ENCODE peak calls at places on chromosomes 13 and 19, in eight cellular contexts. V is tibial nerve, Z is stomach, A is AG09309, J is mucosa of descending colon, Y is omental fat pad, D is upper lobe of left lung, P is foreskin fibroblast. B is an unnamed sample.

GRCh38 chr19:9597027-9597426 is 12.7 kb upstream of the ZNF121 start:
- DNase-seq in V (no peak), Z (no peak), A (peak), J (no peak), Y (no peak), D (no peak), P (peak), B (peak)

GRCh38 chr19:4015705-4016402 is 8.3 kb downstream of the PIAS4 start:
- DNase-seq in V (no peak), Z (no peak), A (no peak), J (no peak), Y (no peak), D (no peak), P (no peak), B (no peak)

GRCh38 chr19:17871878-17872250 is at the start of gene SLC5A5:
- DNase-seq in V (no peak), Z (no peak), A (no peak), J (no peak), Y (no peak), D (no peak), P (no peak), B (no peak)

GRCh38 chr13:32878172-32878571 is 138.1 kb upstream of the KL start:
- DNase-seq in V (no peak), Z (no peak), A (no peak), J (no peak), Y (no peak), D (no peak), P (no peak), B (peak)

GRCh38 chr13:26422036-26422435 is 135.4 kb upstream of the WASF3 start:
- DNase-seq in V (no peak), Z (no peak), A (no peak), J (no peak), Y (no peak), D (no peak), P (no peak), B (no peak)

GRCh38 chr19:16019691-16020448 is 56.4 kb upstream of the TPM4 start:
- DNase-seq in V (no peak), Z (no peak), A (no peak), J (no peak), Y (no peak), D (no peak), P (no peak), B (no peak)

GRCh38 chr19:15251010-15251748 is 18.9 kb upstream of the EPHX3 start:
- DNase-seq in V (no peak), Z (no peak), A (no peak), J (no peak), Y (no peak), D (no peak), P (peak), B (peak)

GRCh38 chr13:64534302-64534701 is 2695.8 kb downstream of the PCDH9 start:
- DNase-seq in V (no peak), Z (no peak), A (no peak), J (no peak), Y (no peak), D (no peak), P (no peak), B (no peak)

GRCh38 chr13:111662895-111663294 is 342.5 kb downstream of the TEX29 start:
- DNase-seq in V (no peak), Z (no peak), A (no peak), J (no peak), Y (no peak), D (no peak), P (no peak), B (no peak)

GRCh38 chr19:49515767-49516166 is 3.3 kb downstream of the FCGRT start:
- DNase-seq in V (no peak), Z (no peak), A (no peak), J (peak), Y (no peak), D (peak), P (peak), B (no peak)

GRCh38 chr13:51237887-51238286 is 15.7 kb downstream of the FAM124A start:
- DNase-seq in V (no peak), Z (no peak), A (no peak), J (no peak), Y (no peak), D (no peak), P (no peak), B (no peak)

GRCh38 chr19:12953456-12954149 is 3.4 kb downstream of the GADD45GIP1 start:
- DNase-seq in V (no peak), Z (no peak), A (no peak), J (no peak), Y (no peak), D (no peak), P (no peak), B (no peak)

GRCh38 chr19:43786665-43787064 is 5.9 kb upstream of the KCNN4 start:
- DNase-seq in V (no peak), Z (no peak), A (no peak), J (no peak), Y (no peak), D (no peak), P (no peak), B (no peak)

GRCh38 chr19:18233224-18233825 is 7.1 kb upstream of the PDE4C start:
- DNase-seq in V (no peak), Z (peak), A (no peak), J (peak), Y (no peak), D (peak), P (no peak), B (peak)

GRCh38 chr13:106986687-106987434 is 418.9 kb upstream of the ARGLU1 start:
- DNase-seq in V (no peak), Z (no peak), A (no peak), J (no peak), Y (no peak), D (no peak), P (no peak), B (peak)

GRCh38 chr19:2476451-2477140 is 669 bp downstream of the GADD45B start:
- DNase-seq in V (no peak), Z (peak), A (no peak), J (peak), Y (no peak), D (peak), P (peak), B (peak)

GRCh38 chr13:84925443-84925842 is 873.8 kb downstream of the SLITRK6 start:
- DNase-seq in V (no peak), Z (no peak), A (no peak), J (no peak), Y (no peak), D (no peak), P (no peak), B (peak)

GRCh38 chr13:112791662-112792440 is 102.0 kb downstream of the ATP11A start:
- DNase-seq in V (no peak), Z (peak), A (no peak), J (no peak), Y (no peak), D (peak), P (no peak), B (no peak)

GRCh38 chr13:58906329-58907007 is 1257.3 kb downstream of the DIAPH3 start:
- DNase-seq in V (no peak), Z (no peak), A (no peak), J (no peak), Y (no peak), D (no peak), P (no peak), B (no peak)

GRCh38 chr13:79658333-79658975 is 177.5 kb downstream of the NDFIP2 start:
- DNase-seq in V (no peak), Z (no peak), A (no peak), J (no peak), Y (no peak), D (no peak), P (no peak), B (no peak)

GRCh38 chr19:27972291-27973040 is 1240.5 kb downstream of the UQCRFS1 start:
- DNase-seq in V (no peak), Z (no peak), A (no peak), J (no peak), Y (no peak), D (no peak), P (no peak), B (peak)

GRCh38 chr19:57363734-57364181 is 407 bp downstream of the TRAPPC2B start:
- DNase-seq in V (no peak), Z (no peak), A (no peak), J (no peak), Y (no peak), D (no peak), P (no peak), B (peak)

GRCh38 chr19:48446579-48446978 is 796 bp downstream of the GRWD1 start:
- DNase-seq in V (no peak), Z (no peak), A (no peak), J (no peak), Y (no peak), D (no peak), P (no peak), B (no peak)

GRCh38 chr13:51453308-51453958 is 597 bp upstream of the INTS6 start:
- DNase-seq in V (peak), Z (no peak), A (no peak), J (peak), Y (peak), D (no peak), P (no peak), B (no peak)

GRCh38 chr19:39845172-39845571 is 1.0 kb downstream of the FBL start:
- DNase-seq in V (no peak), Z (no peak), A (no peak), J (no peak), Y (no peak), D (no peak), P (no peak), B (no peak)

GRCh38 chr13:109840201-109840892 is 54.0 kb upstream of the IRS2 start:
- DNase-seq in V (no peak), Z (no peak), A (peak), J (no peak), Y (no peak), D (no peak), P (peak), B (peak)

GRCh38 chr19:9060559-9061340 is 26.1 kb upstream of the OR1M1 start:
- DNase-seq in V (no peak), Z (no peak), A (no peak), J (no peak), Y (no peak), D (no peak), P (no peak), B (no peak)

GRCh38 chr13:102724923-102725322 is 30.1 kb upstream of the METTL21C start:
- DNase-seq in V (no peak), Z (no peak), A (peak), J (no peak), Y (no peak), D (no peak), P (peak), B (peak)

GRCh38 chr13:93226623-93227279 is at the start of gene GPC6:
- DNase-seq in V (peak), Z (no peak), A (peak), J (no peak), Y (no peak), D (no peak), P (peak), B (peak)

GRCh38 chr13:50838701-50839100 is 4.8 kb downstream of the DLEU7 start:
- DNase-seq in V (no peak), Z (no peak), A (no peak), J (no peak), Y (no peak), D (no peak), P (no peak), B (no peak)

GRCh38 chr13:30791354-30791921 is 56.1 kb downstream of the ALOX5AP start:
- DNase-seq in V (peak), Z (no peak), A (peak), J (no peak), Y (no peak), D (no peak), P (peak), B (peak)

GRCh38 chr13:41917641-41918040 is 43.3 kb downstream of the VWA8 start:
- DNase-seq in V (no peak), Z (no peak), A (peak), J (no peak), Y (no peak), D (no peak), P (peak), B (peak)

GRCh38 chr19:40815223-40815622 is 16.2 kb downstream of the EGLN2 start:
- DNase-seq in V (no peak), Z (no peak), A (no peak), J (no peak), Y (no peak), D (no peak), P (no peak), B (no peak)

GRCh38 chr13:71218960-71219359 is 648.0 kb downstream of the DACH1 start:
- DNase-seq in V (no peak), Z (no peak), A (no peak), J (no peak), Y (no peak), D (no peak), P (no peak), B (peak)
- TF ChIP-seq CTCF in V (no peak), Z (no peak), A (no peak), J (no peak), Y (no peak), D (no peak), P (no peak), B (peak)

GRCh38 chr13:45621950-45622349 is 6.4 kb upstream of the ERICH6B start:
- DNase-seq in V (no peak), Z (no peak), A (no peak), J (no peak), Y (no peak), D (no peak), P (no peak), B (no peak)

GRCh38 chr13:45628094-45628493 is 12.6 kb upstream of the ERICH6B start:
- DNase-seq in V (no peak), Z (no peak), A (no peak), J (no peak), Y (no peak), D (no peak), P (no peak), B (no peak)

GRCh38 chr13:45627656-45628055 is 12.1 kb upstream of the ERICH6B start:
- DNase-seq in V (no peak), Z (no peak), A (no peak), J (no peak), Y (no peak), D (no peak), P (no peak), B (no peak)

GRCh38 chr13:45626731-45627374 is 11.3 kb upstream of the ERICH6B start:
- DNase-seq in V (no peak), Z (no peak), A (no peak), J (no peak), Y (no peak), D (no peak), P (no peak), B (peak)

GRCh38 chr13:45623516-45624090 is 8.1 kb upstream of the ERICH6B start:
- DNase-seq in V (no peak), Z (no peak), A (no peak), J (no peak), Y (no peak), D (no peak), P (peak), B (peak)
- TF ChIP-seq CTCF in V (peak), Z (peak), A (peak), J (no peak), Y (no peak), D (peak), P (peak), B (peak)

GRCh38 chr19:932647-933552 is 7.1 kb downstream of the ARID3A start:
- DNase-seq in V (peak), Z (peak), A (peak), J (peak), Y (no peak), D (peak), P (peak), B (peak)
- TF ChIP-seq CTCF in V (no peak), Z (no peak), A (no peak), J (no peak), Y (no peak), D (no peak), P (no peak), B (no peak)

DNA sequence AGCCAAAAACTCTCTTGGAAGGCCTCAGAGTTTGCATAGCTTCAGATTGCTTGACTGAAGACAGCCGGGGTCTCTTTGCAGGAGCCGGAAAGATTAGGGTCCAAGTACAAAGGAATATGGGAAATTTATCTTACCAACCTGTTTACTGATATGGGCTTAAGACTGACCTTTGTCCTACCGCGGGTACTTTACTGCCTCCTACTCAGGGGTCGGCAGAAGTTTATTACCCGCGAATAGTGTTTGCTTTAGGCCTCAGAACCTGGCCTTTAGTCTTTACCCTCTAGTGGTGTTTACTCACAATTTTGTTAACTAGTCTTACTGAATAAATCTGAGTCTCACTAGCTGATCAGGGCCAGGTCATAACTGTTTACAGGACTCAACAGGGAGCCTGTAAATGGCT is 765.4 kb upstream of the SPRY2 start:
- DNase-seq in V (no peak), Z (no peak), A (no peak), J (no peak), Y (no peak), D (no peak), P (no peak), B (no peak)
- TF ChIP-seq CTCF in V (no peak), Z (no peak), A (no peak), J (no peak), Y (no peak), D (no peak), P (no peak), B (no peak)

DNA sequence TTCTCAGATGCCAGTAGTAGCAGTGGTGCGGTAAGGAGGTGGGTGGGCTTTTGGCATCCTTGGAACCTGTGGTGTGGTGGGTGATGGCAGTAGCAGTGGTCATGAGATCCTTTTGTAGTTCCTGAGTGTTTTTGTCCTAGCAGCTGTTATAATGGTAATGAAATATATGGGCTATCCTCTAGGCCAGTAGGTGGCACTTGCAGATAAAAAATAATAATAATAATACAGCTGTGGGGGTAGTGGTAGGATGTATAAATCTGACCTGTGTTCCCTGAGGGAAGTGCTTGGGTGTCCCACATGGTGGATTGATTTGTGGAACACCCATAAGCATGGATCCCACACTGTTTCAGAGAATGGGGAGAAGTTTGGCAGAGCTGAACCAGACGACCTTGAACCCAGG is 334.0 kb downstream of the SLITRK5 start:
- DNase-seq in V (no peak), Z (no peak), A (no peak), J (no peak), Y (no peak), D (no peak), P (no peak), B (peak)
- TF ChIP-seq CTCF in V (no peak), Z (no peak), A (no peak), J (no peak), Y (no peak), D (peak), P (no peak), B (peak)

DNA sequence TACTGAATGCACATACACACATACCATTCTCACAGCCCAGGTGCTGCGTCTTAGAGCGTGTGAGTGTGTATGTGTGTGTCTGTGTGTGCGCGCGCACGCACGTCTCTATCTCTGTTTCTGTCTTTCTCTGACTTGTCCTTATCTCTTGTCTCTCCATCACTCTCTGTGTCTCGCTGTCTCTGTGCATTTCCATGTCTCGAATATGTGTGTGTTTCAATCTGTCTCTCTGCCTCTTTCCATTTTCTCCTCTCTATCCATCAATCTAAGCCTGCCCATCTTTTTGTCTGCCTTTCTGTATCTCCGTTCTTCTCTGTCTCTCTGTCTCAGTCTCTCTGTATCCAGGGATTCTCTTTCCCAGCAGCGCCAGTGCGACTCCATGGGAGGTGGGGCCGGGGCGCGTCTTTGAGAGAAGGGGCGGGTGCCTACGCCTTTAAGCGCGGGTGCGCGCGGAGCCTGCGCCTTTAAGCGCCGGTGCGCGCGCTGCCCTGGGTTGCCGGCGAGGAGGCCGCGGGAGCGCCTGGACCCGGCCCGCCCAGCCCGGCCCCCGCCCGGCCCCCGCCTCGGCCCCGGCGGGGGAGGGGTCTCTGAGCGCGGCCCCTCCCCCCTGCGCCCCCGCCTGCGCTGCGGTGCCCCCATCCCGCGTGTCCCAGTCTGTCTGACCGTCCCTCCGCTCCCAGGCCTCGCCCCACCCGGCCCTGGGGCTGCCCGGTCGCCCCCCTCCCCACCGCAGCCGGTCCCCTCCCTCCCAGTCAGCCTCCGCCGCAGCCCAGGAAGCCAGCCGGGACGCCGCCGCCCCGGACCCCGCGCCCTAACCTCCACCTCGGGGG is at the start of gene LRFN3:
- DNase-seq in V (peak), Z (peak), A (no peak), J (peak), Y (peak), D (peak), P (peak), B (peak)
- TF ChIP-seq CTCF in V (no peak), Z (no peak), A (no peak), J (no peak), Y (no peak), D (no peak), P (no peak), B (no peak)

GRCh38 chr19:21141787-21142464 is at the start of gene ZNF431:
- DNase-seq in V (peak), Z (peak), A (peak), J (peak), Y (peak), D (peak), P (peak), B (peak)
- TF ChIP-seq CTCF in V (no peak), Z (no peak), A (no peak), J (no peak), Y (no peak), D (no peak), P (no peak), B (no peak)

GRCh38 chr19:51668167-51668566 is 21.5 kb upstream of the SIGLEC14 start:
- DNase-seq in V (no peak), Z (no peak), A (no peak), J (no peak), Y (no peak), D (no peak), P (no peak), B (no peak)

GRCh38 chr19:51663650-51664049 is 17.0 kb upstream of the SIGLEC14 start:
- DNase-seq in V (no peak), Z (no peak), A (no peak), J (no peak), Y (no peak), D (no peak), P (no peak), B (no peak)

GRCh38 chr19:51664131-51664530 is 17.5 kb upstream of the SIGLEC14 start:
- DNase-seq in V (no peak), Z (no peak), A (no peak), J (no peak), Y (no peak), D (no peak), P (no peak), B (no peak)

GRCh38 chr19:51660975-51661600 is 14.5 kb upstream of the SIGLEC14 start:
- DNase-seq in V (peak), Z (peak), A (peak), J (peak), Y (peak), D (peak), P (peak), B (peak)

GRCh38 chr19:51664997-51665396 is 18.4 kb upstream of the SIGLEC14 start:
- DNase-seq in V (no peak), Z (no peak), A (no peak), J (no peak), Y (no peak), D (no peak), P (no peak), B (peak)
- TF ChIP-seq CTCF in V (no peak), Z (no peak), A (peak), J (no peak), Y (no peak), D (no peak), P (peak), B (peak)

B was measured in choroid plexus epithelial cell.